ENCODE peak calls at places on chromosomes 7 and 10, in six cellular contexts. P, Q, J, N, H and X are unnamed samples.

GRCh38 chr10:103896225-103896624 is 21.8 kb downstream of the STN1 start:
- DNase-seq in P (peak), Q (no peak), J (no peak), N (no peak), H (no peak), X (no peak)

GRCh38 chr10:47031251-47031952 is 120.2 kb downstream of the PTPN20 start:
- DNase-seq in P (no peak), Q (no peak), J (peak), N (peak), H (no peak), X (no peak)

GRCh38 chr7:36514289-36515243 is 124.9 kb downstream of the ANLN start:
- DNase-seq in P (no peak), Q (no peak), J (no peak), N (peak), H (no peak), X (no peak)

GRCh38 chr7:116786791-116787443 is 75.5 kb upstream of the CAPZA2 start:
- DNase-seq in P (peak), Q (no peak), J (no peak), N (no peak), H (no peak), X (no peak)

GRCh38 chr10:2392145-2392812 is 655.0 kb upstream of the ADARB2 start:
- DNase-seq in P (no peak), Q (no peak), J (no peak), N (no peak), H (no peak), X (no peak)

GRCh38 chr7:34260282-34260681 is 354.9 kb downstream of the BMPER start:
- DNase-seq in P (peak), Q (no peak), J (no peak), N (no peak), H (no peak), X (peak)

GRCh38 chr7:51229106-51229537 is 87.5 kb downstream of the COBL start:
- DNase-seq in P (no peak), Q (no peak), J (no peak), N (peak), H (no peak), X (no peak)

GRCh38 chr7:98406827-98407226 is 5.9 kb upstream of the BAIAP2L1 start:
- DNase-seq in P (no peak), Q (no peak), J (no peak), N (no peak), H (no peak), X (no peak)

GRCh38 chr10:70575874-70576802 is 26.4 kb downstream of the PRF1 start:
- DNase-seq in P (no peak), Q (peak), J (no peak), N (no peak), H (peak), X (peak)

GRCh38 chr10:117497736-117498135 is 44.8 kb upstream of the EMX2 start:
- DNase-seq in P (no peak), Q (no peak), J (no peak), N (peak), H (no peak), X (no peak)

GRCh38 chr7:104535841-104536240 is 207.4 kb downstream of the LHFPL3 start:
- DNase-seq in P (no peak), Q (no peak), J (no peak), N (no peak), H (no peak), X (no peak)

GRCh38 chr10:13000431-13000830 is 1.1 kb downstream of the CCDC3 start:
- DNase-seq in P (no peak), Q (no peak), J (no peak), N (no peak), H (no peak), X (no peak)

GRCh38 chr10:74587109-74587508 is 239.3 kb upstream of the KAT6B start:
- DNase-seq in P (no peak), Q (no peak), J (no peak), N (no peak), H (no peak), X (no peak)

GRCh38 chr7:132590162-132590561 is 13.9 kb upstream of the PLXNA4 start:
- DNase-seq in P (no peak), Q (no peak), J (no peak), N (no peak), H (no peak), X (no peak)

GRCh38 chr7:136009488-136010079 is 32.4 kb upstream of the MTPN start:
- DNase-seq in P (peak), Q (no peak), J (no peak), N (no peak), H (no peak), X (no peak)

GRCh38 chr10:59179027-59179426 is 2.6 kb downstream of the PHYHIPL start:
- DNase-seq in P (no peak), Q (no peak), J (no peak), N (no peak), H (no peak), X (no peak)

GRCh38 chr7:102295346-102296178 is 8.9 kb downstream of the SH2B2 start:
- DNase-seq in P (no peak), Q (no peak), J (no peak), N (no peak), H (no peak), X (no peak)

GRCh38 chr7:28466885-28467284 is 54.6 kb downstream of the CREB5 start:
- DNase-seq in P (no peak), Q (no peak), J (no peak), N (no peak), H (no peak), X (no peak)

GRCh38 chr10:68208424-68209042 is 23.4 kb downstream of the ATOH7 start:
- DNase-seq in P (peak), Q (peak), J (no peak), N (no peak), H (no peak), X (peak)

GRCh38 chr7:131008840-131009651 is 275.0 kb upstream of the KLF14 start:
- DNase-seq in P (peak), Q (no peak), J (no peak), N (no peak), H (no peak), X (no peak)

GRCh38 chr7:100489824-100490223 is 6.1 kb downstream of the NYAP1 start:
- DNase-seq in P (peak), Q (peak), J (peak), N (no peak), H (no peak), X (peak)

GRCh38 chr10:46551701-46552525 is 4.5 kb downstream of the GPRIN2 start:
- DNase-seq in P (no peak), Q (peak), J (no peak), N (peak), H (peak), X (no peak)

GRCh38 chr10:102219370-102219769 is 6.7 kb upstream of the ELOVL3 start:
- DNase-seq in P (no peak), Q (no peak), J (no peak), N (no peak), H (no peak), X (no peak)

GRCh38 chr10:97059006-97059871 is 126.5 kb downstream of the SLIT1 start:
- DNase-seq in P (no peak), Q (no peak), J (no peak), N (no peak), H (no peak), X (no peak)

GRCh38 chr10:124401633-124402032 is 17.1 kb downstream of the OAT start:
- DNase-seq in P (no peak), Q (no peak), J (no peak), N (peak), H (peak), X (no peak)

GRCh38 chr7:46450871-46451270 is 529.8 kb upstream of the IGFBP3 start:
- DNase-seq in P (peak), Q (no peak), J (no peak), N (no peak), H (no peak), X (no peak)

GRCh38 chr7:135536160-135536559 is 21.6 kb upstream of the NUP205 start:
- DNase-seq in P (peak), Q (peak), J (no peak), N (peak), H (no peak), X (no peak)

GRCh38 chr10:33509231-33509871 is 174.9 kb upstream of the NRP1 start:
- DNase-seq in P (peak), Q (peak), J (peak), N (peak), H (no peak), X (peak)

GRCh38 chr10:106795619-106796018 is 368.9 kb downstream of the SORCS1 start:
- DNase-seq in P (no peak), Q (no peak), J (peak), N (no peak), H (no peak), X (no peak)

GRCh38 chr7:158237672-158238335 is 349.8 kb downstream of the PTPRN2 start:
- DNase-seq in P (no peak), Q (no peak), J (no peak), N (peak), H (no peak), X (no peak)

GRCh38 chr10:88707429-88708110 is 1.5 kb downstream of the LIPK start:
- DNase-seq in P (peak), Q (no peak), J (no peak), N (no peak), H (no peak), X (peak)

GRCh38 chr10:101453791-101454718 is 100.1 kb downstream of the BTRC start:
- DNase-seq in P (peak), Q (no peak), J (no peak), N (no peak), H (no peak), X (no peak)

GRCh38 chr7:115113776-115114175 is 191.9 kb downstream of the MDFIC start:
- DNase-seq in P (no peak), Q (no peak), J (no peak), N (no peak), H (no peak), X (no peak)

GRCh38 chr7:137656850-137657232 is 189.9 kb downstream of the DGKI start:
- DNase-seq in P (no peak), Q (no peak), J (no peak), N (no peak), H (no peak), X (no peak)

DNA sequence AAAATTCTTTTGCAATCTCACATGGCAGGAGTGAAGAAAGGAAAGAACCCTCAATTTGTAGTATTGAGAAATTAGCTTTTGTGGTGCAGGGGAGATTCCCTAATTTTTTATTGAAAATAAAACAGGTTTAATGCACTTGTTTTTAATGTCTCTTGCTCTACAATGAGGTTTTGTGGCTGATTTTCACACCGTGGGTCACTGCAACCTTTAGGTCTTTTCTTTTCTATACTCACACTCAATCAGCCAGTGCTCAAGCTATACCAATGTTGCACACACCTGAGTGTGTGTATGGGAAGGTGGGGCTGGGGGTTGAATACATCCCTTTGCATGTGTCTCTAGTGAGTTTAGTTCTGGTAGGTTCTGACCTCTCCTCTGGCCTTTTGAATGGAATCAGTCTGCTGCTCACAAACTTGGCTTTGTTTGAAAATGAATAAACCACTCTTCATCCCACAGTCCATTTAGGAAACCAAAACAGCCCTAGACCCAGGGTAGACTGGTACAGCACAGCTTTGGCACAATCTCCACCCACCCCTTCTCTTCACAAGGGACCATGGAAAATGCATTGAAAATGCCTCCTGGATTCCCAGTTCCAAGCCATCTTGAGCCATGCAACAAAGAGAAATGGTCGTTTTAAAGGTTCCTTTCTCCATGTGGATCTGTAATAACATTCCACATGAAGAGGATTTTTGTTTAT is 411.5 kb downstream of the SFMBT2 start:
- DNase-seq in P (no peak), Q (no peak), J (no peak), N (no peak), H (no peak), X (no peak)
- TF ChIP-seq POLR2A in P (no peak), Q (no peak), J (no peak), N (no peak), H (no peak), X (no peak)

GRCh38 chr7:69411018-69411417 is 187.3 kb upstream of the AUTS2 start:
- DNase-seq in P (no peak), Q (no peak), J (no peak), N (no peak), H (no peak), X (no peak)

GRCh38 chr7:69411466-69411865 is 186.8 kb upstream of the AUTS2 start:
- DNase-seq in P (no peak), Q (no peak), J (no peak), N (no peak), H (no peak), X (no peak)

GRCh38 chr7:69414555-69414954 is 183.7 kb upstream of the AUTS2 start:
- DNase-seq in P (no peak), Q (no peak), J (no peak), N (no peak), H (no peak), X (no peak)

GRCh38 chr7:69412331-69413146 is 185.7 kb upstream of the AUTS2 start:
- DNase-seq in P (no peak), Q (peak), J (no peak), N (no peak), H (no peak), X (peak)
- TF ChIP-seq POLR2A in P (no peak), Q (no peak), J (no peak), N (no peak), H (no peak), X (no peak)

DNA sequence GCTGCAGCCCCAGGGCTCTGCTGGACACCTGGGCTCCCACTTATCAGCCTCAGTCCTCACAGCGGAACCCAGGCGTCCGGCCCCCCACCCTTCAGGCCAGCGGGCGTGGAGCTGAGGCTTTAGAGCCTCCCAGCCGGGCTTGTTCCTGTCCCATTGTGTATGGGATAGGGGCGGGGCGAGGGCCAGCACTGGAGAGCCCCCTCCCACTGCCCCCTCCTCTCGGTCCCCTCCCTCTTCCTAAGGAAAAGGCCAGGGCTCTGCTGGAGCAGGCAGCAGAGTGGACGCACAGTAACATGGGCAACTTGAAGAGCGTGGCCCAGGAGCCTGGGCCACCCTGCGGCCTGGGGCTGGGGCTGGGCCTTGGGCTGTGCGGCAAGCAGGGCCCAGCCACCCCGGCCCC is 2.7 kb downstream of the NOS3 start:
- DNase-seq in P (no peak), Q (no peak), J (no peak), N (no peak), H (no peak), X (no peak)
- TF ChIP-seq POLR2A in P (no peak), Q (peak), J (no peak), N (no peak), H (no peak), X (no peak)

DNA sequence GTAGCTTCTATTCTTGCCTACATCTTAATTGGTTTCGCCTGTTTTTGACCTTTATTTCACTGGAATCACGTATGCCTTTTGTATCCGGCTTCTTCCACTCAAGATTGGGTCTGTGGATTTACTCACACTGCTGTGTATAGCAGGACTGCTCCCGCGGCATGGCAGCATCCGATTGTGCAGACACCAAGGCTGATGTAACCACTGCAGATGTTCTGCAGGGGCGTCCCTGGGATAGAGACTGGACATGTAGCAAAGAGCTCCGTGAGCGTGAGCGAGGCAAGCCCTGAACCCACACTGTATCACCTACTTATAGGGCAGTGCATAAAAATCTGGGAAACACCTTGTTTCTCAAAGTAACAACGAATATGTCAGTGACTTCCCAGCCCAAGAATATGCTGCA is 11.4 kb upstream of the IDI2 start:
- DNase-seq in P (no peak), Q (no peak), J (no peak), N (no peak), H (no peak), X (no peak)
- TF ChIP-seq POLR2A in P (no peak), Q (no peak), J (no peak), N (no peak), H (no peak), X (no peak)

GRCh38 chr7:128830231-128831177 is at the start of gene FLNC:
- DNase-seq in P (peak), Q (peak), J (peak), N (peak), H (peak), X (peak)
- TF ChIP-seq POLR2A in P (peak), Q (no peak), J (peak), N (no peak), H (no peak), X (peak)

DNA sequence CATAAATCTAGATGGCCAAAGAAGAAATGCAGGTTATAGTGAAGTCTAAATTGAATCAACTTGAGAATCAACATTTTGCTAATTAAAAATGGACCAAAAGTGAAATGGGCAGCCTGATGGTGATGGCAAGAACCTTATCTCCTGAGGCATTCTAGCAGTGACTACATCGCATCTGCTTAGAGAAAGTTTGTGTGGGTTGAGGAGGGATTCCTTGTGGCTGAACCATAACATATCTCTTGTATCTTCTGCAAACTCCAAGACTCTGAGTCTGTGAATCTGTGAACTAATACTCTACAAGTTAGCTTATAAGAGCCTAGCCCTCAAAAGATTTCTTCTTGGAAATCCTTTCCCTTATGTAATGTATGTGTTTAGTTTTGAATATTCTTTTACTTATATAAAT is 85.6 kb downstream of the PRKG1 start:
- DNase-seq in P (peak), Q (no peak), J (no peak), N (no peak), H (no peak), X (no peak)
- TF ChIP-seq POLR2A in P (no peak), Q (no peak), J (no peak), N (no peak), H (no peak), X (no peak)

GRCh38 chr7:32489788-32490126 is 423 bp downstream of the LSM5 start:
- DNase-seq in P (no peak), Q (no peak), J (no peak), N (no peak), H (no peak), X (no peak)

GRCh38 chr7:32495298-32496051 is at the start of gene AVL9:
- DNase-seq in P (peak), Q (peak), J (peak), N (peak), H (peak), X (peak)

GRCh38 chr7:32496052-32496813 is 944 bp downstream of the AVL9 start:
- DNase-seq in P (no peak), Q (no peak), J (no peak), N (no peak), H (no peak), X (no peak)

GRCh38 chr7:32494946-32495297 is 367 bp upstream of the AVL9 start:
- DNase-seq in P (no peak), Q (no peak), J (no peak), N (no peak), H (no peak), X (no peak)

DNA sequence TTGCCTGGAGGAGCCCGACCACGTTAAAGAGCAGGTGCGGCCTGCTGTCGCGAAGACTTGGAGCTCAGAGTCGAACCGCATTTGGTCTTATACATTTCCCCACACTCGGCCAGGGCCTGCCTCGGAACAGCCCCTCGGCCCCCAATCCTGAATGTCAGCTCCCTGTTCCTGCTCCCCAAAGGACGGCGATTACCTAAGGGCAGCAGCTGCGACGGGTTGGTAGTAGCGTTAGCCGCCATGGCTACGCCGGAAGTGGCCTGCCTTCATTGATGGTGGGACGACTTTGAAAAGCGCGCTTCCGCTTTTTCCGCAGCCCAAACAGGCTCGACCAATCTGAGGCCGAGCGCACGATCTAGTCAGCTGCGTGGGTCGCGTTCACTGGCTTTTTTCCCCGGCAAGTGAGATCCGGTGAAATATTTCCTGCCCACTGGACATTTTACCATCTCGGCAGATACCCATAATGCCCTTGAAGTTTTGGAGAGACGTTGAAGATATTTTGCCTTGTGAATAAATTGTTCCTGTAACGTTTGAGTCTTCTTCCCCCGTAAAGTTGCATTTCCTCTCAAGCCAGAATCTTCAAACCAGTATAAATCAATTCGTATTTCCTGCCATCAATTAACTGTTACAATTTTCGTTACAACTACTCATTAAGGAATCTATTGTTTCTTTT is at the start of gene LSM5:
- DNase-seq in P (peak), Q (peak), J (peak), N (peak), H (peak), X (peak)
- TF ChIP-seq POLR2A in P (peak), Q (peak), J (no peak), N (no peak), H (no peak), X (peak)

GRCh38 chr7:6655636-6656385 is 18.7 kb downstream of the ZNF316 start:
- DNase-seq in P (no peak), Q (no peak), J (no peak), N (peak), H (no peak), X (no peak)
- TF ChIP-seq POLR2A in P (no peak), Q (no peak), J (no peak), N (no peak), H (no peak), X (no peak)

GRCh38 chr7:24756989-24757798 is at the start of gene GSDME:
- DNase-seq in P (peak), Q (peak), J (peak), N (peak), H (no peak), X (peak)
- TF ChIP-seq POLR2A in P (no peak), Q (peak), J (peak), N (no peak), H (peak), X (peak)